ENCODE peak calls at places on chromosomes 4 and X, in five cellular contexts. One of them, this sample, is unnamed.

GRCh38 chr4:38872620-38873019 is 5.0 kb downstream of the FAM114A1 start:
- DNase-seq in activated CD8-positive, alpha-beta memory T cell treated with anti-CD3 and anti-CD28 coated beads for 4 hours: no peak
- DNase-seq in substantia nigra: no peak
- DNase-seq in right cardiac atrium: no peak
- DNase-seq in endothelial cell: no peak
- DNase-seq in this sample: no peak

GRCh38 chrX:16202943-16203342 is 35.7 kb downstream of the MAGEB17 start:
- DNase-seq in activated CD8-positive, alpha-beta memory T cell treated with anti-CD3 and anti-CD28 coated beads for 4 hours: no peak
- DNase-seq in substantia nigra: no peak
- DNase-seq in right cardiac atrium: no peak
- DNase-seq in endothelial cell: no peak
- DNase-seq in this sample: no peak

GRCh38 chr4:159434496-159435241 is 331.8 kb downstream of the RAPGEF2 start:
- DNase-seq in activated CD8-positive, alpha-beta memory T cell treated with anti-CD3 and anti-CD28 coated beads for 4 hours: no peak
- DNase-seq in substantia nigra: no peak
- DNase-seq in right cardiac atrium: no peak
- DNase-seq in endothelial cell: no peak
- DNase-seq in this sample: no peak

GRCh38 chrX:24081661-24082154 is 27.0 kb downstream of the EIF2S3 start:
- DNase-seq in activated CD8-positive, alpha-beta memory T cell treated with anti-CD3 and anti-CD28 coated beads for 4 hours: no peak
- DNase-seq in substantia nigra: no peak
- DNase-seq in right cardiac atrium: peak; percentile 58
- DNase-seq in endothelial cell: peak; percentile 43
- DNase-seq in this sample: no peak

GRCh38 chrX:133594156-133594555 is 178.9 kb upstream of the GPC4 start:
- DNase-seq in activated CD8-positive, alpha-beta memory T cell treated with anti-CD3 and anti-CD28 coated beads for 4 hours: no peak
- DNase-seq in substantia nigra: no peak
- DNase-seq in right cardiac atrium: no peak
- DNase-seq in endothelial cell: no peak
- DNase-seq in this sample: no peak

GRCh38 chr4:98447648-98448047 is 186.5 kb downstream of the RAP1GDS1 start:
- DNase-seq in activated CD8-positive, alpha-beta memory T cell treated with anti-CD3 and anti-CD28 coated beads for 4 hours: no peak
- DNase-seq in substantia nigra: no peak
- DNase-seq in right cardiac atrium: no peak
- DNase-seq in endothelial cell: no peak
- DNase-seq in this sample: no peak

GRCh38 chr4:1793940-1794808 is 1.1 kb downstream of the FGFR3 start:
- DNase-seq in activated CD8-positive, alpha-beta memory T cell treated with anti-CD3 and anti-CD28 coated beads for 4 hours: no peak
- DNase-seq in substantia nigra: no peak
- DNase-seq in right cardiac atrium: no peak
- DNase-seq in endothelial cell: no peak
- DNase-seq in this sample: no peak

GRCh38 chrX:16239211-16239610 is 71.9 kb downstream of the MAGEB17 start:
- DNase-seq in activated CD8-positive, alpha-beta memory T cell treated with anti-CD3 and anti-CD28 coated beads for 4 hours: no peak
- DNase-seq in substantia nigra: no peak
- DNase-seq in right cardiac atrium: no peak
- DNase-seq in endothelial cell: no peak
- DNase-seq in this sample: no peak

GRCh38 chrX:86295293-86295692 is 147.0 kb downstream of the DACH2 start:
- DNase-seq in activated CD8-positive, alpha-beta memory T cell treated with anti-CD3 and anti-CD28 coated beads for 4 hours: no peak
- DNase-seq in substantia nigra: no peak
- DNase-seq in right cardiac atrium: no peak
- DNase-seq in endothelial cell: no peak
- DNase-seq in this sample: no peak

GRCh38 chr4:109296545-109296944 is 5.9 kb downstream of the COL25A1 start:
- DNase-seq in activated CD8-positive, alpha-beta memory T cell treated with anti-CD3 and anti-CD28 coated beads for 4 hours: no peak
- DNase-seq in substantia nigra: no peak
- DNase-seq in right cardiac atrium: no peak
- DNase-seq in endothelial cell: no peak
- DNase-seq in this sample: no peak

GRCh38 chrX:72021975-72022374 is 109.7 kb downstream of the RTL5 start:
- DNase-seq in activated CD8-positive, alpha-beta memory T cell treated with anti-CD3 and anti-CD28 coated beads for 4 hours: no peak
- DNase-seq in substantia nigra: no peak
- DNase-seq in right cardiac atrium: no peak
- DNase-seq in endothelial cell: peak; percentile 15
- DNase-seq in this sample: no peak

GRCh38 chr4:169311643-169312365 is 41.0 kb upstream of the SH3RF1 start:
- DNase-seq in activated CD8-positive, alpha-beta memory T cell treated with anti-CD3 and anti-CD28 coated beads for 4 hours: no peak
- DNase-seq in substantia nigra: no peak
- DNase-seq in right cardiac atrium: no peak
- DNase-seq in endothelial cell: peak; percentile 51
- DNase-seq in this sample: peak; percentile 25

GRCh38 chr4:2771264-2771663 is 15.1 kb upstream of the TNIP2 start:
- DNase-seq in activated CD8-positive, alpha-beta memory T cell treated with anti-CD3 and anti-CD28 coated beads for 4 hours: no peak
- DNase-seq in substantia nigra: no peak
- DNase-seq in right cardiac atrium: no peak
- DNase-seq in endothelial cell: no peak
- DNase-seq in this sample: no peak

GRCh38 chr4:145709336-145709735 is 29.4 kb downstream of the C4orf51 start:
- DNase-seq in activated CD8-positive, alpha-beta memory T cell treated with anti-CD3 and anti-CD28 coated beads for 4 hours: no peak
- DNase-seq in substantia nigra: no peak
- DNase-seq in right cardiac atrium: no peak
- DNase-seq in endothelial cell: no peak
- DNase-seq in this sample: no peak

GRCh38 chrX:30161043-30161442 is 54.3 kb upstream of the MAGEB2 start:
- DNase-seq in activated CD8-positive, alpha-beta memory T cell treated with anti-CD3 and anti-CD28 coated beads for 4 hours: no peak
- DNase-seq in substantia nigra: no peak
- DNase-seq in right cardiac atrium: no peak
- DNase-seq in endothelial cell: no peak
- DNase-seq in this sample: no peak

GRCh38 chr4:74501579-74501978 is 56.6 kb downstream of the AREG start:
- DNase-seq in activated CD8-positive, alpha-beta memory T cell treated with anti-CD3 and anti-CD28 coated beads for 4 hours: no peak
- DNase-seq in substantia nigra: no peak
- DNase-seq in right cardiac atrium: no peak
- DNase-seq in endothelial cell: no peak
- DNase-seq in this sample: no peak

GRCh38 chr4:121462660-121463261 is 81.9 kb upstream of the QRFPR start:
- DNase-seq in activated CD8-positive, alpha-beta memory T cell treated with anti-CD3 and anti-CD28 coated beads for 4 hours: no peak
- DNase-seq in substantia nigra: peak; percentile 18
- DNase-seq in right cardiac atrium: peak; percentile 12
- DNase-seq in endothelial cell: peak; percentile 51
- DNase-seq in this sample: peak; percentile 5

GRCh38 chr4:112753333-112753732 is 116.4 kb downstream of the LARP7 start:
- DNase-seq in activated CD8-positive, alpha-beta memory T cell treated with anti-CD3 and anti-CD28 coated beads for 4 hours: no peak
- DNase-seq in substantia nigra: no peak
- DNase-seq in right cardiac atrium: no peak
- DNase-seq in endothelial cell: no peak
- DNase-seq in this sample: no peak

GRCh38 chr4:108703966-108704365 is 53.6 kb downstream of the OSTC start:
- DNase-seq in activated CD8-positive, alpha-beta memory T cell treated with anti-CD3 and anti-CD28 coated beads for 4 hours: no peak
- DNase-seq in substantia nigra: no peak
- DNase-seq in right cardiac atrium: no peak
- DNase-seq in endothelial cell: no peak
- DNase-seq in this sample: no peak

GRCh38 chr4:80422727-80423404 is 87.3 kb downstream of the CFAP299 start:
- DNase-seq in activated CD8-positive, alpha-beta memory T cell treated with anti-CD3 and anti-CD28 coated beads for 4 hours: no peak
- DNase-seq in substantia nigra: no peak
- DNase-seq in right cardiac atrium: no peak
- DNase-seq in endothelial cell: no peak
- DNase-seq in this sample: no peak

GRCh38 chr4:37981844-37982720 is 21.9 kb downstream of the PTTG2 start:
- DNase-seq in activated CD8-positive, alpha-beta memory T cell treated with anti-CD3 and anti-CD28 coated beads for 4 hours: no peak
- DNase-seq in substantia nigra: no peak
- DNase-seq in right cardiac atrium: no peak
- DNase-seq in endothelial cell: no peak
- DNase-seq in this sample: no peak

GRCh38 chrX:31201503-31201902 is 129.7 kb upstream of the FTHL17 start:
- DNase-seq in activated CD8-positive, alpha-beta memory T cell treated with anti-CD3 and anti-CD28 coated beads for 4 hours: no peak
- DNase-seq in substantia nigra: no peak
- DNase-seq in right cardiac atrium: no peak
- DNase-seq in endothelial cell: no peak
- DNase-seq in this sample: no peak

GRCh38 chrX:19810370-19810769 is 77.0 kb downstream of the SH3KBP1 start:
- DNase-seq in activated CD8-positive, alpha-beta memory T cell treated with anti-CD3 and anti-CD28 coated beads for 4 hours: no peak
- DNase-seq in substantia nigra: no peak
- DNase-seq in right cardiac atrium: no peak
- DNase-seq in endothelial cell: no peak
- DNase-seq in this sample: no peak

GRCh38 chr4:87092389-87093141 is 127.9 kb downstream of the KLHL8 start:
- DNase-seq in activated CD8-positive, alpha-beta memory T cell treated with anti-CD3 and anti-CD28 coated beads for 4 hours: no peak
- DNase-seq in substantia nigra: no peak
- DNase-seq in right cardiac atrium: peak; percentile 55
- DNase-seq in endothelial cell: no peak
- DNase-seq in this sample: no peak

GRCh38 chr4:56370377-56370776 is 16.9 kb downstream of the AASDH start:
- DNase-seq in activated CD8-positive, alpha-beta memory T cell treated with anti-CD3 and anti-CD28 coated beads for 4 hours: no peak
- DNase-seq in substantia nigra: no peak
- DNase-seq in right cardiac atrium: no peak
- DNase-seq in endothelial cell: no peak
- DNase-seq in this sample: no peak

GRCh38 chrX:38548508-38548907 is 12.8 kb upstream of the TSPAN7 start:
- DNase-seq in activated CD8-positive, alpha-beta memory T cell treated with anti-CD3 and anti-CD28 coated beads for 4 hours: no peak
- DNase-seq in substantia nigra: no peak
- DNase-seq in right cardiac atrium: no peak
- DNase-seq in endothelial cell: no peak
- DNase-seq in this sample: no peak